ENCODE peak calls at places on chromosomes 11 and 22, in ten cellular contexts. One of them, this sample, is unnamed.

GRCh38 chr11:97908354-97908753 is 1112.4 kb upstream of the CNTN5 start:
- DNase-seq in SK-N-DZ: no peak
- DNase-seq in iris pigment epithelial cell: no peak
- DNase-seq in activated T-cell treated with anti-CD3 and anti-CD28 coated beads, Interleukin-2, amount 50 U/mL, for 24 hours: no peak
- DNase-seq in fibroblast of lung: no peak
- DNase-seq in H9: no peak
- DNase-seq in HCEC 1CT: no peak
- DNase-seq in cardiac muscle cell: no peak
- DNase-seq in ELR: no peak
- DNase-seq in cardiac fibroblast: no peak
- DNase-seq in this sample: no peak

GRCh38 chr11:33694346-33695050 is 6.1 kb downstream of the C11orf91 start:
- DNase-seq in cardiac fibroblast: no peak
- DNase-seq in SK-N-DZ: no peak
- DNase-seq in fibroblast of lung: no peak
- DNase-seq in iris pigment epithelial cell: no peak
- DNase-seq in cardiac muscle cell: no peak
- DNase-seq in H9: no peak
- DNase-seq in ELR: no peak
- DNase-seq in activated T-cell treated with anti-CD3 and anti-CD28 coated beads, Interleukin-2, amount 50 U/mL, for 24 hours: no peak
- DNase-seq in HCEC 1CT: no peak
- DNase-seq in this sample: no peak

GRCh38 chr11:114257621-114258558 is 38.3 kb upstream of the NNMT start:
- DNase-seq in fibroblast of lung: peak; percentile 89
- DNase-seq in SK-N-DZ: peak; percentile 42
- DNase-seq in activated T-cell treated with anti-CD3 and anti-CD28 coated beads, Interleukin-2, amount 50 U/mL, for 24 hours: no peak
- DNase-seq in H9: peak; percentile 46
- DNase-seq in ELR: peak; percentile 8
- DNase-seq in cardiac muscle cell: peak; percentile 69
- DNase-seq in HCEC 1CT: peak; percentile 42
- DNase-seq in iris pigment epithelial cell: peak; percentile 41
- DNase-seq in cardiac fibroblast: peak; percentile 81
- DNase-seq in this sample: no peak

GRCh38 chr11:79486239-79486984 is 45.6 kb upstream of the TENM4 start:
- DNase-seq in activated T-cell treated with anti-CD3 and anti-CD28 coated beads, Interleukin-2, amount 50 U/mL, for 24 hours: no peak
- DNase-seq in ELR: no peak
- DNase-seq in cardiac fibroblast: no peak
- DNase-seq in fibroblast of lung: no peak
- DNase-seq in H9: no peak
- DNase-seq in SK-N-DZ: no peak
- DNase-seq in HCEC 1CT: no peak
- DNase-seq in iris pigment epithelial cell: no peak
- DNase-seq in cardiac muscle cell: no peak
- DNase-seq in this sample: no peak

GRCh38 chr22:36386900-36387663 is 685 bp downstream of the MYH9 start:
- DNase-seq in H9: no peak
- DNase-seq in fibroblast of lung: no peak
- DNase-seq in cardiac muscle cell: no peak
- DNase-seq in activated T-cell treated with anti-CD3 and anti-CD28 coated beads, Interleukin-2, amount 50 U/mL, for 24 hours: peak; percentile 79
- DNase-seq in SK-N-DZ: no peak
- DNase-seq in iris pigment epithelial cell: no peak
- DNase-seq in cardiac fibroblast: no peak
- DNase-seq in HCEC 1CT: peak; percentile 38
- DNase-seq in ELR: peak; percentile 63
- DNase-seq in this sample: no peak

GRCh38 chr11:33658195-33658900 is 42.3 kb downstream of the C11orf91 start:
- DNase-seq in fibroblast of lung: no peak
- DNase-seq in activated T-cell treated with anti-CD3 and anti-CD28 coated beads, Interleukin-2, amount 50 U/mL, for 24 hours: no peak
- DNase-seq in H9: peak; percentile 63
- DNase-seq in cardiac fibroblast: no peak
- DNase-seq in cardiac muscle cell: no peak
- DNase-seq in iris pigment epithelial cell: no peak
- DNase-seq in HCEC 1CT: no peak
- DNase-seq in ELR: no peak
- DNase-seq in SK-N-DZ: no peak
- DNase-seq in this sample: no peak

GRCh38 chr11:130166457-130166784 is 6.8 kb downstream of the ST14 start:
- DNase-seq in cardiac fibroblast: peak; percentile 89
- DNase-seq in iris pigment epithelial cell: peak; percentile 97
- DNase-seq in fibroblast of lung: peak; percentile 97
- DNase-seq in HCEC 1CT: peak; percentile 98
- DNase-seq in cardiac muscle cell: peak; percentile 89
- DNase-seq in ELR: peak; percentile 97
- DNase-seq in activated T-cell treated with anti-CD3 and anti-CD28 coated beads, Interleukin-2, amount 50 U/mL, for 24 hours: no peak
- DNase-seq in H9: no peak
- DNase-seq in SK-N-DZ: peak; percentile 15
- DNase-seq in this sample: peak; percentile 35

GRCh38 chr11:115162919-115163318 is 341.3 kb downstream of the CADM1 start:
- DNase-seq in ELR: no peak
- DNase-seq in H9: no peak
- DNase-seq in fibroblast of lung: no peak
- DNase-seq in activated T-cell treated with anti-CD3 and anti-CD28 coated beads, Interleukin-2, amount 50 U/mL, for 24 hours: no peak
- DNase-seq in cardiac fibroblast: no peak
- DNase-seq in iris pigment epithelial cell: no peak
- DNase-seq in SK-N-DZ: no peak
- DNase-seq in cardiac muscle cell: no peak
- DNase-seq in HCEC 1CT: no peak
- DNase-seq in this sample: no peak

GRCh38 chr11:1448882-1449281 is 37.7 kb downstream of the MOB2 start:
- DNase-seq in cardiac muscle cell: no peak
- DNase-seq in cardiac fibroblast: no peak
- DNase-seq in H9: no peak
- DNase-seq in SK-N-DZ: no peak
- DNase-seq in iris pigment epithelial cell: no peak
- DNase-seq in HCEC 1CT: no peak
- DNase-seq in ELR: no peak
- DNase-seq in activated T-cell treated with anti-CD3 and anti-CD28 coated beads, Interleukin-2, amount 50 U/mL, for 24 hours: no peak
- DNase-seq in fibroblast of lung: no peak
- DNase-seq in this sample: no peak

GRCh38 chr11:61332266-61332822 is 561 bp downstream of the DDB1 start:
- DNase-seq in HCEC 1CT: peak; percentile 24
- DNase-seq in cardiac muscle cell: peak; percentile 29
- DNase-seq in iris pigment epithelial cell: peak; percentile 43
- DNase-seq in activated T-cell treated with anti-CD3 and anti-CD28 coated beads, Interleukin-2, amount 50 U/mL, for 24 hours: no peak
- DNase-seq in ELR: peak; percentile 64
- DNase-seq in cardiac fibroblast: peak; percentile 27
- DNase-seq in H9: no peak
- DNase-seq in SK-N-DZ: no peak
- DNase-seq in fibroblast of lung: peak; percentile 38
- DNase-seq in this sample: no peak

GRCh38 chr11:67572747-67573419 is 10.7 kb upstream of the GSTP1 start:
- DNase-seq in fibroblast of lung: peak; percentile 59
- DNase-seq in HCEC 1CT: peak; percentile 26
- DNase-seq in cardiac muscle cell: peak; percentile 63
- DNase-seq in H9: peak; percentile 77
- DNase-seq in activated T-cell treated with anti-CD3 and anti-CD28 coated beads, Interleukin-2, amount 50 U/mL, for 24 hours: peak; percentile 41
- DNase-seq in SK-N-DZ: peak; percentile 69
- DNase-seq in cardiac fibroblast: peak; percentile 65
- DNase-seq in ELR: peak; percentile 67
- DNase-seq in iris pigment epithelial cell: peak; percentile 46
- DNase-seq in this sample: no peak

GRCh38 chr11:36257351-36257750 is 31.9 kb downstream of the COMMD9 start:
- DNase-seq in H9: no peak
- DNase-seq in cardiac fibroblast: peak; percentile 41
- DNase-seq in activated T-cell treated with anti-CD3 and anti-CD28 coated beads, Interleukin-2, amount 50 U/mL, for 24 hours: no peak
- DNase-seq in HCEC 1CT: peak; percentile 79
- DNase-seq in SK-N-DZ: no peak
- DNase-seq in cardiac muscle cell: peak; percentile 34
- DNase-seq in iris pigment epithelial cell: peak; percentile 65
- DNase-seq in fibroblast of lung: peak; percentile 26
- DNase-seq in ELR: peak; percentile 79
- DNase-seq in this sample: no peak

GRCh38 chr11:10637629-10638028 is 55.9 kb downstream of the IRAG1 start:
- DNase-seq in SK-N-DZ: no peak
- DNase-seq in activated T-cell treated with anti-CD3 and anti-CD28 coated beads, Interleukin-2, amount 50 U/mL, for 24 hours: no peak
- DNase-seq in HCEC 1CT: no peak
- DNase-seq in cardiac fibroblast: no peak
- DNase-seq in ELR: no peak
- DNase-seq in fibroblast of lung: no peak
- DNase-seq in H9: no peak
- DNase-seq in cardiac muscle cell: no peak
- DNase-seq in iris pigment epithelial cell: no peak
- DNase-seq in this sample: no peak

GRCh38 chr22:37887610-37888378 is 18.3 kb upstream of the MICALL1 start:
- DNase-seq in H9: peak; percentile 60
- DNase-seq in iris pigment epithelial cell: peak; percentile 63
- DNase-seq in activated T-cell treated with anti-CD3 and anti-CD28 coated beads, Interleukin-2, amount 50 U/mL, for 24 hours: no peak
- DNase-seq in cardiac fibroblast: peak; percentile 96
- DNase-seq in cardiac muscle cell: peak; percentile 97
- DNase-seq in fibroblast of lung: peak; percentile 93
- DNase-seq in SK-N-DZ: no peak
- DNase-seq in HCEC 1CT: peak; percentile 41
- DNase-seq in ELR: peak; percentile 36
- DNase-seq in this sample: peak; percentile 30

GRCh38 chr11:8247312-8247711 is 16.4 kb downstream of the LMO1 start:
- DNase-seq in H9: peak; percentile 54
- DNase-seq in cardiac fibroblast: no peak
- DNase-seq in activated T-cell treated with anti-CD3 and anti-CD28 coated beads, Interleukin-2, amount 50 U/mL, for 24 hours: no peak
- DNase-seq in cardiac muscle cell: peak; percentile 8
- DNase-seq in fibroblast of lung: no peak
- DNase-seq in SK-N-DZ: no peak
- DNase-seq in HCEC 1CT: no peak
- DNase-seq in iris pigment epithelial cell: no peak
- DNase-seq in ELR: peak; percentile 25
- DNase-seq in this sample: no peak

GRCh38 chr11:63511349-63511748 is 5.5 kb downstream of the LGALS12 start:
- DNase-seq in iris pigment epithelial cell: no peak
- DNase-seq in SK-N-DZ: no peak
- DNase-seq in HCEC 1CT: no peak
- DNase-seq in cardiac fibroblast: no peak
- DNase-seq in activated T-cell treated with anti-CD3 and anti-CD28 coated beads, Interleukin-2, amount 50 U/mL, for 24 hours: no peak
- DNase-seq in cardiac muscle cell: no peak
- DNase-seq in H9: no peak
- DNase-seq in ELR: no peak
- DNase-seq in fibroblast of lung: no peak
- DNase-seq in this sample: no peak